ENCODE peak calls at places on chromosomes 1 and 21, in eight cellular contexts. One of them, this sample, is unnamed.

GRCh38 chr1:212232020-212232570 is 53.1 kb upstream of the PPP2R5A start:
- DNase-seq in T follicular helper cell: no peak
- DNase-seq in AG09309: no peak
- DNase-seq in GM23248: no peak
- DNase-seq in ACHN: no peak
- DNase-seq in substantia nigra: no peak
- DNase-seq in gastrocnemius medialis: no peak
- DNase-seq in NCI-H1105 treated with DMSO at 0.1 percent for 48 hours: no peak
- DNase-seq in this sample: no peak

GRCh38 chr1:22295856-22296255 is 153.0 kb upstream of the WNT4 start:
- DNase-seq in T follicular helper cell: no peak
- DNase-seq in AG09309: no peak
- DNase-seq in GM23248: no peak
- DNase-seq in ACHN: no peak
- DNase-seq in substantia nigra: no peak
- DNase-seq in gastrocnemius medialis: no peak
- DNase-seq in NCI-H1105 treated with DMSO at 0.1 percent for 48 hours: no peak
- DNase-seq in this sample: no peak

GRCh38 chr1:200028586-200029034 is 1.1 kb downstream of the NR5A2 start:
- DNase-seq in T follicular helper cell: no peak
- DNase-seq in AG09309: no peak
- DNase-seq in GM23248: no peak
- DNase-seq in ACHN: no peak
- DNase-seq in substantia nigra: no peak
- DNase-seq in gastrocnemius medialis: no peak
- DNase-seq in NCI-H1105 treated with DMSO at 0.1 percent for 48 hours: peak; percentile 38
- DNase-seq in this sample: no peak

GRCh38 chr21:31161157-31161556 is 122.9 kb upstream of the KRTAP19-8 start:
- DNase-seq in T follicular helper cell: no peak
- DNase-seq in AG09309: no peak
- DNase-seq in GM23248: peak; percentile 87
- DNase-seq in ACHN: no peak
- DNase-seq in substantia nigra: peak; percentile 39
- DNase-seq in gastrocnemius medialis: no peak
- DNase-seq in NCI-H1105 treated with DMSO at 0.1 percent for 48 hours: no peak
- DNase-seq in this sample: no peak

GRCh38 chr1:156766288-156767100 is 841 bp upstream of the PRCC start:
- DNase-seq in T follicular helper cell: no peak
- DNase-seq in AG09309: no peak
- DNase-seq in GM23248: peak; percentile 46
- DNase-seq in ACHN: peak; percentile 25
- DNase-seq in substantia nigra: no peak
- DNase-seq in gastrocnemius medialis: no peak
- DNase-seq in NCI-H1105 treated with DMSO at 0.1 percent for 48 hours: peak; percentile 38
- DNase-seq in this sample: no peak

GRCh38 chr21:15437873-15438272 is 291.9 kb upstream of the USP25 start:
- DNase-seq in T follicular helper cell: no peak
- DNase-seq in AG09309: no peak
- DNase-seq in GM23248: peak; percentile 32
- DNase-seq in ACHN: no peak
- DNase-seq in substantia nigra: no peak
- DNase-seq in gastrocnemius medialis: no peak
- DNase-seq in NCI-H1105 treated with DMSO at 0.1 percent for 48 hours: no peak
- DNase-seq in this sample: no peak

GRCh38 chr1:66980745-66981367 is 56.1 kb downstream of the MIER1 start:
- DNase-seq in T follicular helper cell: no peak
- DNase-seq in AG09309: no peak
- DNase-seq in GM23248: peak; percentile 44
- DNase-seq in ACHN: peak; percentile 34
- DNase-seq in substantia nigra: no peak
- DNase-seq in gastrocnemius medialis: no peak
- DNase-seq in NCI-H1105 treated with DMSO at 0.1 percent for 48 hours: peak; percentile 10
- DNase-seq in this sample: no peak

GRCh38 chr1:43947061-43947889 is 525 bp downstream of the IPO13 start:
- DNase-seq in T follicular helper cell: no peak
- DNase-seq in AG09309: no peak
- DNase-seq in GM23248: no peak
- DNase-seq in ACHN: no peak
- DNase-seq in substantia nigra: no peak
- DNase-seq in gastrocnemius medialis: peak; percentile 45
- DNase-seq in NCI-H1105 treated with DMSO at 0.1 percent for 48 hours: no peak
- DNase-seq in this sample: no peak

GRCh38 chr1:6016191-6016865 is 24.1 kb upstream of the NPHP4 start:
- DNase-seq in T follicular helper cell: no peak
- DNase-seq in AG09309: no peak
- DNase-seq in GM23248: peak; percentile 39
- DNase-seq in ACHN: peak; percentile 45
- DNase-seq in substantia nigra: no peak
- DNase-seq in gastrocnemius medialis: no peak
- DNase-seq in NCI-H1105 treated with DMSO at 0.1 percent for 48 hours: no peak
- DNase-seq in this sample: no peak

GRCh38 chr1:152461544-152461943 is 47.5 kb upstream of the CRNN start:
- DNase-seq in T follicular helper cell: peak; percentile 52
- DNase-seq in AG09309: peak; percentile 27
- DNase-seq in GM23248: peak; percentile 82
- DNase-seq in ACHN: peak; percentile 72
- DNase-seq in substantia nigra: no peak
- DNase-seq in gastrocnemius medialis: no peak
- DNase-seq in NCI-H1105 treated with DMSO at 0.1 percent for 48 hours: peak; percentile 26
- DNase-seq in this sample: peak; percentile 46

GRCh38 chr1:202112864-202113689 is 9.6 kb upstream of the GPR37L1 start:
- DNase-seq in T follicular helper cell: no peak
- DNase-seq in AG09309: no peak
- DNase-seq in GM23248: peak; percentile 60
- DNase-seq in ACHN: peak; percentile 79
- DNase-seq in substantia nigra: no peak
- DNase-seq in gastrocnemius medialis: no peak
- DNase-seq in NCI-H1105 treated with DMSO at 0.1 percent for 48 hours: no peak
- DNase-seq in this sample: no peak

GRCh38 chr1:202192770-202193613 is 607 bp upstream of the LGR6 start:
- DNase-seq in T follicular helper cell: peak; percentile 27
- DNase-seq in AG09309: no peak
- DNase-seq in GM23248: peak; percentile 67
- DNase-seq in ACHN: peak; percentile 57
- DNase-seq in substantia nigra: no peak
- DNase-seq in gastrocnemius medialis: no peak
- DNase-seq in NCI-H1105 treated with DMSO at 0.1 percent for 48 hours: peak; percentile 55
- DNase-seq in this sample: peak; percentile 51

This sample was measured in CD8-positive, alpha-beta T cell.